ENCODE peak calls at places on chromosome 16, in nine cellular contexts. T is OCI-LY7, Z is mammary epithelial cell, I is H1, Q is GM23338, A is H9, O is PC-3, M is K562, H is neuronal stem cell. V is an unnamed sample.

GRCh38 chr16:35196313-35196712 is 1736.9 kb downstream of the TP53TG3F start:
- DNase-seq in T (no peak), Z (no peak), I (no peak), Q (no peak), A (no peak), O (no peak), M (no peak), H (no peak), V (no peak)

GRCh38 chr16:56635441-56635967 is 3.0 kb upstream of the MT1A start:
- DNase-seq in T (no peak), Z (no peak), I (peak; percentile 66), Q (peak; percentile 55), A (peak; percentile 38), O (no peak), M (no peak), H (no peak), V (no peak)

GRCh38 chr16:50598256-50598894 is 50.2 kb downstream of the NKD1 start:
- DNase-seq in T (no peak), Z (no peak), I (no peak), Q (no peak), A (no peak), O (no peak), M (no peak), H (no peak), V (no peak)

GRCh38 chr16:58744497-58744896 is 10.4 kb upstream of the GOT2 start:
- DNase-seq in T (no peak), Z (no peak), I (no peak), Q (no peak), A (no peak), O (no peak), M (no peak), H (no peak), V (no peak)

GRCh38 chr16:84144301-84144858 is 597 bp downstream of the HSDL1 start:
- DNase-seq in T (peak; percentile 53), Z (peak; percentile 14), I (peak; percentile 66), Q (peak; percentile 50), A (no peak), O (peak; percentile 6), M (peak; percentile 53), H (no peak), V (peak; percentile 79)

GRCh38 chr16:87982491-87983415 is 31.5 kb downstream of the BANP start:
- DNase-seq in T (no peak), Z (no peak), I (no peak), Q (no peak), A (no peak), O (no peak), M (no peak), H (no peak), V (peak; percentile 24)

GRCh38 chr16:51337662-51338061 is 186.6 kb upstream of the SALL1 start:
- DNase-seq in T (no peak), Z (no peak), I (peak; percentile 56), Q (peak; percentile 67), A (peak; percentile 57), O (no peak), M (no peak), H (no peak), V (no peak)

GRCh38 chr16:23634461-23635036 is 6.6 kb downstream of the PALB2 start:
- DNase-seq in T (no peak), Z (no peak), I (no peak), Q (no peak), A (no peak), O (no peak), M (no peak), H (no peak), V (no peak)

GRCh38 chr16:72434159-72434558 is 262.2 kb upstream of the PMFBP1 start:
- DNase-seq in T (peak; percentile 28), Z (peak; percentile 4), I (no peak), Q (peak; percentile 24), A (no peak), O (no peak), M (no peak), H (peak; percentile 17), V (no peak)

GRCh38 chr16:17607075-17607509 is 136.3 kb upstream of the XYLT1 start:
- DNase-seq in T (no peak), Z (no peak), I (no peak), Q (no peak), A (no peak), O (no peak), M (no peak), H (no peak), V (no peak)

GRCh38 chr16:12531937-12532336 is 271.8 kb downstream of the CPPED1 start:
- DNase-seq in T (no peak), Z (no peak), I (no peak), Q (no peak), A (no peak), O (peak; percentile 59), M (no peak), H (no peak), V (no peak)

GRCh38 chr16:86411878-86412277 is 98.4 kb upstream of the FOXF1 start:
- DNase-seq in T (no peak), Z (no peak), I (no peak), Q (no peak), A (no peak), O (no peak), M (no peak), H (no peak), V (no peak)

DNA sequence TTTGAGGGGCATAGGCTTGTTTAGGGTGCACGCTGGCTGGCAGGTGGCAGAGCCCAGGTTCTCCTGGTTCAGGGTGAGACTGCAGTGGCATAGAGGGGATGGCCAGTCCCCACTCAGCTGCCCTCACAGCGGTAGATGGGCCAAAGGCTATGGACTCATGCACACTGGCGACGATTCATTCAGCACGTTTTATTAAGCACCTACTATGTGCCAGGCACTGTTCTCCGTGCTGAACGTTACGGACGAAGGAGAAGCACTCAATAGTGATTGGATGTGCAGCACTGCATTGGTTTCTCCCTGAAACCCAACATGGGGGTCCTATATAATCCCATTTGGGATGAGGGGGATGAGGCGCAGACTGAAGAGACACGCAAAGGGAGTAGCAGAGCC is 8.6 kb downstream of the GLIS2 start:
- DNase-seq in T (no peak), Z (no peak), I (no peak), Q (no peak), A (no peak), O (no peak), M (no peak), H (no peak), V (no peak)
- H2AFZ ChIP-seq in T (no peak overlapping the region), Z (no peak overlapping the region), I (no peak overlapping the region), Q (no peak overlapping the region), A (no peak overlapping the region), O (no peak overlapping the region), M (no peak overlapping the region), H (no peak overlapping the region), V (no peak overlapping the region)

GRCh38 chr16:53518550-53519416 is 15.8 kb upstream of the AKTIP start:
- DNase-seq in T (peak; percentile 80), Z (no peak), I (no peak), Q (no peak), A (no peak), O (no peak), M (no peak), H (no peak), V (no peak)
- H2AFZ ChIP-seq in T (peak overlapping the region; percentile 32), Z (no peak overlapping the region), I (peak overlapping the region; percentile 49), Q (peak overlapping the region; percentile 52), A (no peak overlapping the region), O (no peak overlapping the region), M (peak overlapping the region; percentile 58), H (peak overlapping the region; percentile 3), V (no peak overlapping the region)

GRCh38 chr16:1259760-1260068 is 3.8 kb downstream of the TPSD1 start:
- DNase-seq in T (no peak), Z (no peak), I (no peak), Q (no peak), A (no peak), O (no peak), M (no peak), H (no peak), V (no peak)

GRCh38 chr16:1258218-1258587 is 2.3 kb downstream of the TPSD1 start:
- DNase-seq in T (no peak), Z (no peak), I (no peak), Q (no peak), A (no peak), O (no peak), M (no peak), H (no peak), V (peak; percentile 53)

GRCh38 chr16:1257561-1258217 is 1.8 kb downstream of the TPSD1 start:
- DNase-seq in T (no peak), Z (no peak), I (no peak), Q (no peak), A (no peak), O (no peak), M (no peak), H (no peak), V (no peak)

GRCh38 chr16:1260101-1260670 is 4.3 kb downstream of the TPSD1 start:
- DNase-seq in T (no peak), Z (no peak), I (no peak), Q (no peak), A (no peak), O (no peak), M (no peak), H (no peak), V (no peak)

DNA sequence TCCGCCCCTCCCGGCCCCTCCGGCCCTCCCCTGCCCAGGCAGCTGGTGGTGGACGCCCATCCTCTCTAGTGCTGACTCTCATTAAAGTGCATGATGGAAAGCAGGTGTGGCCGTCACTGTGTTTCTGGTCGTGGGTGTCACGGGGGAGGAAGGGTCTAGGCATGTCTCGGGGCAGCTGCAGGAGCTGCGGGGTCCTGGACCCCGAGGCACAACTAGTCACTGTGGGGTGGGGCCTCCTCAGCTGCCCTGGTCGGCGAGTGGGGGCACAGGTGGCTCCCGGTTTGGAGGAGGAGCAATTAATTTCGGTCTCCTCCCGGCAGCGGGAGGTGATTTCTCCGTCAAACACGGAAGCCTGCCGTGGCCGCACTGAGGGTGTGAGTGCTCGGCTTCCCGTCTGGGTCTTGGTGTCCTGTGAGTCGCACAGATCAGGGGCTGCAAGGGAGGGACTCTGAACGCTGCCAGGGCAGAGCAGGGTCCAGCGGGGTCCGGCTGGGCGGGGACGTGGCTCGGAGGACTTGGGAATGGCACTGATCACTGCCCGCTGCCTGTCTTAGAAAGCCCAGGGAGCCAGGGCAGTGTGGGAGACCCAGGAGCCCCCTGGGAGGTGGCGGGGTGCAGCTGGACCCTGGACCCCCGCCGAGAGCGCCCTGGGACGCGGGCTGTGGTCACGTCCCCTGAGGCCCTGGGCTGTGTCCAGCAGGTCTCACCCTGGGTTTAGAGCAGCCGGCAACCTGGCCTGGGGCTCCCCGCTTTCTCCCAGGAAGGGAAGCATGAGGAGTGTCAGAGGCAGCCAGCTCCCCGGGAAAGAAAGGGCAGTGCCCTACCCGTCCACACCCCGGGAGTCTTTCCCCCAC is 3.3 kb downstream of the TPSD1 start:
- DNase-seq in T (no peak), Z (no peak), I (no peak), Q (peak; percentile 45), A (no peak), O (peak; percentile 13), M (no peak), H (no peak), V (no peak)
- H2AFZ ChIP-seq in T (no peak overlapping the region), Z (peak overlapping the region; percentile 11), I (no peak overlapping the region), Q (peak overlapping the region; percentile 38), A (no peak overlapping the region), O (peak overlapping the region; percentile 61), M (no peak overlapping the region), H (peak overlapping the region; percentile 45), V (no peak overlapping the region)

DNA sequence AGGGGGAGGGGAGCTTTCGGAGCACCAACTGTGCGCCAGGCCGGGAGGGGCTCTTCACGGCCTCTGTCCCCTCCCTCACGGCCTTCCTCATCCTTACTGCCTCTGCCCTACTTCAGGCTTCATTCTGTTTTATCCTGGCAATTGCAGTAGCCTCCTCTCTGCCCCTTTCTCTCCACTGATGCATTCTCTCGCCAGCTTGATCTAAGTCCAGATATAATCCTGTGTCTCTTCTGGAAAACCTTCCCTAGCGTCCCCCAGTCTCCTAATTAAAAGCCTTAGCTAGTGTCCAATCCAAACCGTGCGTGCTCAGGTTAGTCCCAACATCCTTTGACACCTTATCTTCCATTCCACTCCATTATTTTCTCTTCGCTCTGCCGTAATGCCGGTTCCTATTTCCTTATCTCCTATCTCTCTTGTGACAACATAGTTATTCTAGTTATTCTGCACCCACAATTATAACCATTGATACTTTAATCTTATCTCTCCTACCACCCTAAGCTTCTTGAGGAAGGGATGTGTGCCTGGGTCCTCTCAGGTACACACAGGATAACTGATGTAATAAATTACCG is 856 bp downstream of the ZNF48 start:
- DNase-seq in T (no peak), Z (no peak), I (no peak), Q (no peak), A (no peak), O (no peak), M (peak; percentile 27), H (no peak), V (no peak)
- H2AFZ ChIP-seq in T (no peak overlapping the region), Z (peak overlapping the region; percentile 88), I (no peak overlapping the region), Q (no peak overlapping the region), A (no peak overlapping the region), O (peak overlapping the region; percentile 66), M (peak overlapping the region; percentile 92), H (peak overlapping the region; percentile 54), V (no peak overlapping the region)